ENCODE peak calls at places on chromosome 18, in nine cellular contexts. G, L, D, E, T, X, Y, Q and C are unnamed samples.

GRCh38 chr18:49024408-49024807 is 73.6 kb upstream of the SMAD7 start:
- DNase-seq in Q (no peak), X (peak), G (no peak), Y (no peak), T (no peak), L (no peak), E (no peak), D (no peak), C (no peak)

GRCh38 chr18:1559563-1559962 is 654.9 kb downstream of the ADCYAP1 start:
- DNase-seq in G (no peak), Y (no peak), T (no peak), E (no peak), D (no peak), X (no peak), L (no peak), Q (peak), C (no peak)

GRCh38 chr18:11260963-11261441 is 111.6 kb upstream of the PIEZO2 start:
- DNase-seq in D (peak), Q (peak), G (no peak), E (no peak), X (no peak), Y (no peak), L (no peak), T (no peak), C (no peak)

GRCh38 chr18:10228380-10228779 is 226.1 kb upstream of the APCDD1 start:
- DNase-seq in L (no peak), D (no peak), T (no peak), Q (no peak), Y (no peak), E (no peak), X (no peak), G (no peak), C (no peak)

GRCh38 chr18:33916200-33916599 is 308.5 kb downstream of the NOL4 start:
- DNase-seq in D (no peak), Y (no peak), X (no peak), E (no peak), G (no peak), Q (peak), T (peak), L (no peak), C (no peak)

GRCh38 chr18:23301971-23302370 is 151.1 kb upstream of the RIOK3 start:
- DNase-seq in G (no peak), L (no peak), E (no peak), X (peak), T (no peak), D (no peak), Y (no peak), Q (no peak), C (no peak)

GRCh38 chr18:71252351-71252862 is 963.6 kb downstream of the SOCS6 start:
- DNase-seq in T (no peak), L (no peak), G (no peak), Q (no peak), D (no peak), E (no peak), Y (no peak), X (no peak), C (no peak)

GRCh38 chr18:62524443-62525200 is 1.8 kb downstream of the ZCCHC2 start:
- DNase-seq in G (peak), T (peak), D (peak), E (peak), L (peak), X (peak), Q (peak), Y (peak), C (peak)

GRCh38 chr18:70322928-70323327 is 34.1 kb downstream of the SOCS6 start:
- DNase-seq in D (peak), E (no peak), G (no peak), T (no peak), X (no peak), L (no peak), Q (no peak), Y (no peak), C (no peak)

GRCh38 chr18:57649536-57650495 is 28.2 kb upstream of the NARS1 start:
- DNase-seq in Y (no peak), X (no peak), D (peak), G (no peak), Q (no peak), E (no peak), T (no peak), L (peak), C (peak)

DNA sequence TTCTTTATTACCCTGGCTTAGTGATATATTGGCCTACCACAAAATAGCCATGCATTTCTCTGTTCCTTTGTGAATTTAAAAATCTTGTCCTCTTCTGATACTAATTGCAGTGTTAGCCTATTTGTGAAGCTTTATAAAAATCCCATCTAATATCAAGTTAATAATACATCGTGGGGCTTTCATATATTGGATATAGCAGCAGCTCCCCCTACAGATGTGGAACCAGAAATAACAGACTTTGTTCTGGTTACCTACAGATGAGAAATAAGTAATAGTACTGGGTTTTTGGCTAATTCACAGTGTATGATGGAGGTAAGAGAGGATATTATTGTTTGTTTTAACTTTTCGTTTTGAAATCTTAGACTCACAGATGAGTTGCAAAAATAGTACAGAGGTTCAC is 1661.7 kb upstream of the PIK3C3 start:
- DNase-seq in Y (no peak), E (no peak), G (no peak), D (no peak), X (no peak), L (no peak), Q (peak), T (peak), C (no peak)
- TF ChIP-seq CTCF in Y (no peak), E (no peak), G (no peak), D (peak), X (peak), L (no peak), Q (peak), T (peak), C (no peak)

GRCh38 chr18:80157708-80158343 is 48.8 kb downstream of the ADNP2 start:
- DNase-seq in X (peak), Y (peak), T (peak), E (peak), G (peak), L (peak), Q (peak), D (peak), C (peak)

GRCh38 chr18:80161781-80162417 is 52.8 kb downstream of the ADNP2 start:
- DNase-seq in T (no peak), E (no peak), Y (no peak), G (no peak), Q (no peak), D (no peak), L (no peak), X (no peak), C (no peak)

GRCh38 chr18:80163183-80163582 is 54.1 kb downstream of the ADNP2 start:
- DNase-seq in L (no peak), G (no peak), Y (no peak), X (no peak), E (no peak), D (no peak), Q (no peak), T (no peak), C (no peak)

GRCh38 chr18:80158365-80158764 is 49.3 kb downstream of the ADNP2 start:
- DNase-seq in L (no peak), X (no peak), D (no peak), Q (no peak), T (no peak), G (no peak), Y (no peak), E (no peak), C (no peak)

DNA sequence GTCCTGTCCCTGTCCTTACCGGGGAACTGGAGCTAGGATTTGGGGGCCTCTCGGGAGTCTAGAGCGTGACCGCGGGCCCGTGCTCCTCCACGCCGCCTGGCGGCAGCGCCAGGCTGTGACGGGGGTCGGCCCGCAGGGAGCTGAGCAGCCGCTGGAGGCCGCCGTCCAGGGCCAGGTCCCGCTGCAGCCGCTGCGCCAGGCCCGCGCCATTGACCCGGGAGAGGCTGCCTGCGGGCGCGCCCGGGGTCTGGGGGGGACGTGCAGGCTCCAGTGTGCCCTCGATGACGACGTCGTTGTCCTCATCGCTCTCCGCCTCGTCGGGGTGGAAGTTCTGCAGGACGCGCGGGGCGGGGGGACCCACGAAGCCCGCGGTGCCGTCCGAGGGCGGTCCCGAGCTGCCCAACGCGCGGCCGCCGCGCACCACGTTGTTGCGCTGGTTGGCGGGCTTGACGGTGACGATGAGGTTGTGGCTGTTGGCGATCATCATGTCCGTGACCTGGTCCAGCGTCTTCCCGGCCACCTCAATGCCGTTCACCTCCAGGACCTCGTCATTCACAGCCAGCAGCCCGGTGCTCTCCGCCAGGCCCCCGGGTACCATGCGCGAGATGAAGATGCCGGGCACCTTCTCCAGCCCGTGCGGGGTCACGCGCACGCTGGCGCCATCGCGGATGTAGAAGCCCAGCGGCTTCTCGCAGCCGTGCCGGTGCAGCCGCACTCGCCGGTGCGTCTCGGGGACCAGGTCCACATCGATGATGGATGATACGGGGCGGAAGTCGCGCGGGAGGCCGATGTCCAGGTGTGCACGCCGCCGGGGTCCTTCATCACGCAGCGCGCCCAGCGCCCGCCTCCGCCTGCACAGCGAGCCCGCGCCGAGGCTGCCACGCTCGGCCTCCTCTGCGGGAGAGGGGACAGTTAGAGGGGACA is 50.9 kb downstream of the ADNP2 start:
- DNase-seq in Y (no peak), D (no peak), E (peak), Q (peak), X (no peak), L (peak), T (no peak), G (peak), C (peak)
- TF ChIP-seq CTCF in Y (peak), D (peak), E (peak), Q (peak), X (no peak), L (peak), T (peak), G (peak), C (peak)

GRCh38 chr18:35713545-35713944 is 132.0 kb downstream of the GALNT1 start:
- DNase-seq in L (no peak), D (peak), Y (no peak), G (no peak), E (no peak), Q (no peak), T (no peak), X (no peak), C (no peak)
- TF ChIP-seq CTCF in L (no peak), D (no peak), Y (no peak), G (no peak), E (no peak), Q (no peak), T (no peak), X (no peak), C (no peak)

GRCh38 chr18:75857558-75857957 is 430.1 kb upstream of the SMIM21 start:
- DNase-seq in L (no peak), T (no peak), Y (no peak), G (no peak), D (no peak), Q (no peak), X (no peak), E (no peak), C (no peak)

GRCh38 chr18:75854808-75855207 is 427.3 kb upstream of the SMIM21 start:
- DNase-seq in L (no peak), T (no peak), X (no peak), Y (no peak), Q (no peak), G (no peak), E (no peak), D (no peak), C (no peak)

GRCh38 chr18:75858754-75859153 is 431.3 kb upstream of the SMIM21 start:
- DNase-seq in Q (no peak), X (no peak), L (no peak), E (no peak), G (no peak), T (no peak), D (no peak), Y (no peak), C (no peak)

GRCh38 chr18:75859533-75859932 is 432.0 kb upstream of the SMIM21 start:
- DNase-seq in Y (no peak), Q (no peak), D (no peak), X (no peak), E (no peak), G (no peak), T (no peak), L (no peak), C (no peak)

GRCh38 chr18:75854174-75854573 is 426.7 kb upstream of the SMIM21 start:
- DNase-seq in L (no peak), Y (no peak), E (peak), X (peak), D (no peak), Q (peak), T (no peak), G (no peak), C (no peak)
- TF ChIP-seq CTCF in L (peak), Y (no peak), E (peak), X (peak), D (peak), Q (peak), T (no peak), G (peak), C (no peak)

GRCh38 chr18:52136532-52136931 is 203.5 kb upstream of the DCC start:
- DNase-seq in L (no peak), Q (no peak), T (no peak), D (no peak), E (no peak), X (no peak), Y (no peak), G (no peak), C (no peak)
- TF ChIP-seq CTCF in L (no peak), Q (no peak), T (no peak), D (no peak), E (no peak), X (no peak), Y (no peak), G (no peak), C (no peak)

GRCh38 chr18:42425025-42425424 is 470.0 kb downstream of the PIK3C3 start:
- DNase-seq in G (no peak), Y (no peak), X (no peak), E (no peak), T (no peak), D (no peak), L (no peak), Q (peak), C (no peak)
- TF ChIP-seq CTCF in G (no peak), Y (no peak), X (no peak), E (no peak), T (no peak), D (no peak), L (no peak), Q (peak), C (no peak)

GRCh38 chr18:13811993-13812392 is 12.0 kb upstream of the MC5R start:
- DNase-seq in Q (peak), Y (no peak), L (peak), G (no peak), E (no peak), D (no peak), X (peak), T (no peak), C (no peak)
- TF ChIP-seq CTCF in Q (peak), Y (no peak), L (peak), G (no peak), E (peak), D (no peak), X (peak), T (no peak), C (no peak)

GRCh38 chr18:12397254-12397653 is 10.5 kb upstream of the PRELID3A start:
- DNase-seq in Y (no peak), T (no peak), D (no peak), L (no peak), Q (no peak), G (no peak), X (no peak), E (no peak), C (no peak)

GRCh38 chr18:12393510-12393909 is 14.2 kb upstream of the PRELID3A start:
- DNase-seq in T (no peak), Q (no peak), X (no peak), L (no peak), G (no peak), D (no peak), Y (no peak), E (no peak), C (no peak)

GRCh38 chr18:12391487-12392136 is 14.6 kb upstream of the AFG3L2 start:
- DNase-seq in G (peak), Q (peak), D (peak), E (peak), Y (peak), X (peak), L (peak), T (peak), C (peak)

GRCh38 chr18:12393998-12394397 is 13.7 kb upstream of the PRELID3A start:
- DNase-seq in Y (no peak), E (no peak), L (no peak), D (no peak), Q (no peak), G (no peak), X (no peak), T (no peak), C (no peak)

GRCh38 chr18:12394428-12394827 is 13.3 kb upstream of the PRELID3A start:
- DNase-seq in L (no peak), D (no peak), E (peak), Q (peak), X (peak), T (peak), G (no peak), Y (no peak), C (no peak)
- TF ChIP-seq CTCF in L (peak), D (peak), E (no peak), Q (peak), X (peak), T (peak), G (peak), Y (peak), C (peak)

GRCh38 chr18:73888565-73888964 is 259.1 kb downstream of the FBXO15 start:
- DNase-seq in L (no peak), Q (no peak), Y (no peak), T (no peak), G (no peak), X (no peak), D (no peak), E (no peak), C (no peak)

GRCh38 chr18:73887801-73888200 is 259.8 kb downstream of the FBXO15 start:
- DNase-seq in T (no peak), Y (no peak), D (no peak), G (no peak), X (no peak), L (no peak), E (no peak), Q (no peak), C (no peak)

GRCh38 chr18:73895701-73896100 is 251.9 kb downstream of the FBXO15 start:
- DNase-seq in G (no peak), T (no peak), D (no peak), X (no peak), Q (peak), Y (no peak), L (no peak), E (no peak), C (no peak)

GRCh38 chr18:73893879-73894278 is 253.8 kb downstream of the FBXO15 start:
- DNase-seq in Y (no peak), T (no peak), X (no peak), L (no peak), G (no peak), D (no peak), E (no peak), Q (no peak), C (no peak)

GRCh38 chr18:73891572-73892421 is 255.8 kb downstream of the FBXO15 start:
- DNase-seq in G (no peak), Q (peak), L (no peak), Y (no peak), T (no peak), D (no peak), X (no peak), E (peak), C (peak)
- TF ChIP-seq CTCF in G (no peak), Q (peak), L (no peak), Y (no peak), T (no peak), D (peak), X (no peak), E (peak), C (no peak)